ENCODE peak calls at places on chromosomes 5 and 9, in eight cellular contexts. One of them, this sample, is unnamed. For H3K36me3, the result is how much of the 10 kb centered on the place peaks cover.

GRCh38 chr9:128162215-128163026 is 2.4 kb downstream of the BBLN start:
- DNase-seq in transverse colon: no peak
- DNase-seq in heart left ventricle: peak
- DNase-seq in ascending aorta: peak
- DNase-seq in CD8-positive, alpha-beta memory T cell: no peak
- DNase-seq in kidney: peak
- DNase-seq in mesenchymal stem cell: no peak
- DNase-seq in fibroblast of lung: peak
- DNase-seq in this sample: no peak

GRCh38 chr5:141711687-141712086 is 29.7 kb upstream of the ARAP3 start:
- DNase-seq in CD8-positive, alpha-beta memory T cell: no peak
- DNase-seq in mesenchymal stem cell: no peak
- DNase-seq in heart left ventricle: no peak
- DNase-seq in kidney: no peak
- DNase-seq in fibroblast of lung: no peak
- DNase-seq in transverse colon: no peak
- DNase-seq in ascending aorta: no peak
- DNase-seq in this sample: no peak

GRCh38 chr9:18061856-18062255 is 412.1 kb upstream of the ADAMTSL1 start:
- DNase-seq in heart left ventricle: no peak
- DNase-seq in transverse colon: no peak
- DNase-seq in CD8-positive, alpha-beta memory T cell: no peak
- DNase-seq in kidney: no peak
- DNase-seq in fibroblast of lung: no peak
- DNase-seq in mesenchymal stem cell: no peak
- DNase-seq in ascending aorta: no peak
- DNase-seq in this sample: no peak

GRCh38 chr5:152638996-152639552 is 234.0 kb upstream of the NMUR2 start:
- DNase-seq in mesenchymal stem cell: no peak
- DNase-seq in CD8-positive, alpha-beta memory T cell: no peak
- DNase-seq in heart left ventricle: no peak
- DNase-seq in kidney: no peak
- DNase-seq in transverse colon: no peak
- DNase-seq in fibroblast of lung: no peak
- DNase-seq in ascending aorta: no peak
- DNase-seq in this sample: no peak

GRCh38 chr9:91120200-91120599 is 241.5 kb downstream of the AUH start:
- DNase-seq in fibroblast of lung: no peak
- DNase-seq in ascending aorta: no peak
- DNase-seq in kidney: no peak
- DNase-seq in transverse colon: no peak
- DNase-seq in heart left ventricle: no peak
- DNase-seq in mesenchymal stem cell: no peak
- DNase-seq in CD8-positive, alpha-beta memory T cell: no peak
- DNase-seq in this sample: no peak

GRCh38 chr9:108103294-108103693 is 613.7 kb upstream of the KLF4 start:
- DNase-seq in mesenchymal stem cell: peak
- DNase-seq in ascending aorta: no peak
- DNase-seq in fibroblast of lung: peak
- DNase-seq in CD8-positive, alpha-beta memory T cell: no peak
- DNase-seq in transverse colon: no peak
- DNase-seq in kidney: no peak
- DNase-seq in heart left ventricle: no peak
- DNase-seq in this sample: no peak

GRCh38 chr9:69198526-69199250 is 24.6 kb downstream of the TJP2 start:
- DNase-seq in ascending aorta: no peak
- DNase-seq in kidney: no peak
- DNase-seq in mesenchymal stem cell: no peak
- DNase-seq in heart left ventricle: no peak
- DNase-seq in CD8-positive, alpha-beta memory T cell: no peak
- DNase-seq in transverse colon: no peak
- DNase-seq in fibroblast of lung: no peak
- DNase-seq in this sample: no peak

GRCh38 chr5:147558826-147559225 is 49.0 kb upstream of the DPYSL3 start:
- DNase-seq in CD8-positive, alpha-beta memory T cell: no peak
- DNase-seq in transverse colon: peak
- DNase-seq in heart left ventricle: no peak
- DNase-seq in kidney: no peak
- DNase-seq in mesenchymal stem cell: peak
- DNase-seq in fibroblast of lung: peak
- DNase-seq in ascending aorta: no peak
- DNase-seq in this sample: no peak

GRCh38 chr5:148372883-148373282 is 10.9 kb upstream of the FBXO38 start:
- DNase-seq in transverse colon: no peak
- DNase-seq in fibroblast of lung: peak
- DNase-seq in kidney: no peak
- DNase-seq in mesenchymal stem cell: no peak
- DNase-seq in ascending aorta: no peak
- DNase-seq in heart left ventricle: no peak
- DNase-seq in CD8-positive, alpha-beta memory T cell: no peak
- DNase-seq in this sample: no peak

GRCh38 chr5:44002381-44002901 is 386.8 kb downstream of the FGF10 start:
- DNase-seq in CD8-positive, alpha-beta memory T cell: no peak
- DNase-seq in heart left ventricle: no peak
- DNase-seq in transverse colon: no peak
- DNase-seq in ascending aorta: no peak
- DNase-seq in kidney: no peak
- DNase-seq in mesenchymal stem cell: peak
- DNase-seq in fibroblast of lung: no peak
- DNase-seq in this sample: no peak

GRCh38 chr9:70609542-70610286 is 195.3 kb upstream of the KLF9 start:
- DNase-seq in ascending aorta: no peak
- DNase-seq in kidney: no peak
- DNase-seq in transverse colon: peak
- DNase-seq in mesenchymal stem cell: peak
- DNase-seq in fibroblast of lung: peak
- DNase-seq in heart left ventricle: no peak
- DNase-seq in CD8-positive, alpha-beta memory T cell: no peak
- DNase-seq in this sample: no peak

GRCh38 chr5:107026098-107026497 is 644.6 kb downstream of the EFNA5 start:
- DNase-seq in mesenchymal stem cell: no peak
- DNase-seq in transverse colon: no peak
- DNase-seq in heart left ventricle: no peak
- DNase-seq in CD8-positive, alpha-beta memory T cell: no peak
- DNase-seq in kidney: no peak
- DNase-seq in fibroblast of lung: peak
- DNase-seq in ascending aorta: no peak
- DNase-seq in this sample: no peak

GRCh38 chr9:79477955-79478751 is 93.6 kb upstream of the TLE4 start:
- DNase-seq in kidney: no peak
- DNase-seq in CD8-positive, alpha-beta memory T cell: peak
- DNase-seq in heart left ventricle: no peak
- DNase-seq in mesenchymal stem cell: peak
- DNase-seq in transverse colon: peak
- DNase-seq in ascending aorta: no peak
- DNase-seq in fibroblast of lung: peak
- DNase-seq in this sample: no peak

GRCh38 chr5:74227081-74227480 is 413.4 kb downstream of the ENC1 start:
- DNase-seq in CD8-positive, alpha-beta memory T cell: no peak
- DNase-seq in kidney: no peak
- DNase-seq in mesenchymal stem cell: no peak
- DNase-seq in ascending aorta: no peak
- DNase-seq in heart left ventricle: no peak
- DNase-seq in transverse colon: no peak
- DNase-seq in fibroblast of lung: no peak
- DNase-seq in this sample: no peak

DNA sequence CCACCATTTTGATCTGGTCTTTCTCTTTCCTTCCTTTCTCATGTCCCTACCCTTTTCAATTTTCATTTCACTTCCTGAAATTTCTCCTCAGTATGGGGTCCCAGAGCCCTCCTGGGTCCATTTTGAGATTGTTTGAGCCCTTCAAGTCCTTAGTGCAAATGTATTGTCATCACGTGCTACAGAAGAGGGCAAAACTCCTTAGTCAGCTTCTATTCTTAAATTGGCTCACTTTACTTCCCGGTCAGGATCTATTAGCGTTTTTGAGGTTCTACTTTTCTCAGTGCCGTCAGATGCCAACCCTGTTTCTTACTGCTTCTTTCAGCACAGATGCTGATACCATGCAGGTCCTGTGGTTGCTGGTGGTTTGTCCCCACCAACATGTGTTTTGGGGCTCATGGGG is 5.9 kb downstream of the ATG12 start:
- DNase-seq in mesenchymal stem cell: no peak
- DNase-seq in CD8-positive, alpha-beta memory T cell: no peak
- DNase-seq in fibroblast of lung: no peak
- DNase-seq in transverse colon: no peak
- DNase-seq in ascending aorta: no peak
- DNase-seq in heart left ventricle: no peak
- DNase-seq in kidney: no peak
- DNase-seq in this sample: no peak
- H3K36me3 ChIP-seq in mesenchymal stem cell: under half
- H3K36me3 ChIP-seq in CD8-positive, alpha-beta memory T cell: under half
- H3K36me3 ChIP-seq in fibroblast of lung: under half
- H3K36me3 ChIP-seq in transverse colon: under half
- H3K36me3 ChIP-seq in ascending aorta: half or more
- H3K36me3 ChIP-seq in heart left ventricle: under half
- H3K36me3 ChIP-seq in kidney: under half
- H3K36me3 ChIP-seq in this sample: under half

GRCh38 chr5:65612298-65612907 is 11.7 kb downstream of the TRIM23 start:
- DNase-seq in mesenchymal stem cell: no peak
- DNase-seq in transverse colon: no peak
- DNase-seq in heart left ventricle: no peak
- DNase-seq in CD8-positive, alpha-beta memory T cell: no peak
- DNase-seq in ascending aorta: no peak
- DNase-seq in fibroblast of lung: no peak
- DNase-seq in kidney: no peak
- DNase-seq in this sample: no peak

DNA sequence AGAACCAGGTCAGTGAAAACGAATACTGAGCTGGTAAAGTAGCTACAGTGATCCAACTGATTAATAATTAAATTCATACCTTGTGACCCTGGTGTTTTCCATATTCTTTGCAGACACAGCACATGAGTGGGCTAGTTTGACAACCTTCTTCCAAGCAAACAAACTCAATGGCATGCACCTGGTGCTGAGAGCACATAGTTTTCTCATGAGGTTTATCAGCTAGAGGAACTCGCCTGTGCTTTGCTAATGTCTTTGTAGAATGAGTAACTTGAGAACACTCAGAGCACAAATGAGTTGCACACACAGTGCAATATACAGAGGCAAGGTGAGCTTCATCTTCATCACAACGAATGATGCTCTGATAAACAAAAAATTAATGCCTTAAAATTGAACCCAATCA is 12.6 kb downstream of the TRIM23 start:
- DNase-seq in heart left ventricle: no peak
- DNase-seq in mesenchymal stem cell: no peak
- DNase-seq in fibroblast of lung: peak
- DNase-seq in kidney: no peak
- DNase-seq in transverse colon: no peak
- DNase-seq in ascending aorta: no peak
- DNase-seq in CD8-positive, alpha-beta memory T cell: no peak
- DNase-seq in this sample: peak
- H3K36me3 ChIP-seq in heart left ventricle: half or more
- H3K36me3 ChIP-seq in mesenchymal stem cell: under half
- H3K36me3 ChIP-seq in fibroblast of lung: under half
- H3K36me3 ChIP-seq in kidney: under half
- H3K36me3 ChIP-seq in transverse colon: half or more
- H3K36me3 ChIP-seq in ascending aorta: half or more
- H3K36me3 ChIP-seq in CD8-positive, alpha-beta memory T cell: under half
- H3K36me3 ChIP-seq in this sample: under half

DNA sequence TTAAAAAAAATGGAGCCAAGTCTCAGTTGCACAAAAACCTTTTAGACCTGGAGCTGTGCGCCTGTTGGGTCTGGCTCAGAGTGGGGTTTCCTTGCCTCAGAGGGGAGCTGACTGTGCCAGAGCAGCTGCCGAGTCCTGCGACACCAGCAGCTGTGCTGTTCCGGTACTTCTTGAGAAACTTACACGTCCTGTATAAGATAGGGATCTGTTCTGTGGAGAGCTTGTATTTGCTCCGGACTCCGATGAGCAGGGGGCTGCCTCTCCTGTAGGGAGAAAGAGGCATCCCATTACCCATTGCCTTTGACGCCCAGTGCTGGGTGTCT is 28.5 kb downstream of the GFPT2 start:
- DNase-seq in CD8-positive, alpha-beta memory T cell: no peak
- DNase-seq in fibroblast of lung: no peak
- DNase-seq in ascending aorta: no peak
- DNase-seq in transverse colon: no peak
- DNase-seq in mesenchymal stem cell: no peak
- DNase-seq in heart left ventricle: no peak
- DNase-seq in kidney: peak
- DNase-seq in this sample: no peak
- H3K36me3 ChIP-seq in CD8-positive, alpha-beta memory T cell: under half
- H3K36me3 ChIP-seq in fibroblast of lung: under half
- H3K36me3 ChIP-seq in ascending aorta: under half
- H3K36me3 ChIP-seq in transverse colon: under half
- H3K36me3 ChIP-seq in mesenchymal stem cell: under half
- H3K36me3 ChIP-seq in heart left ventricle: under half
- H3K36me3 ChIP-seq in kidney: under half
- H3K36me3 ChIP-seq in this sample: under half

GRCh38 chr9:81548911-81549310 is 140.4 kb downstream of the TLE1 start:
- DNase-seq in CD8-positive, alpha-beta memory T cell: no peak
- DNase-seq in ascending aorta: no peak
- DNase-seq in fibroblast of lung: no peak
- DNase-seq in mesenchymal stem cell: no peak
- DNase-seq in transverse colon: no peak
- DNase-seq in heart left ventricle: no peak
- DNase-seq in kidney: no peak
- DNase-seq in this sample: no peak

GRCh38 chr9:81550207-81550583 is 139.2 kb downstream of the TLE1 start:
- DNase-seq in ascending aorta: no peak
- DNase-seq in transverse colon: no peak
- DNase-seq in kidney: no peak
- DNase-seq in CD8-positive, alpha-beta memory T cell: no peak
- DNase-seq in fibroblast of lung: no peak
- DNase-seq in heart left ventricle: no peak
- DNase-seq in mesenchymal stem cell: no peak
- DNase-seq in this sample: no peak

GRCh38 chr9:81546498-81546897 is 142.8 kb downstream of the TLE1 start:
- DNase-seq in kidney: no peak
- DNase-seq in ascending aorta: no peak
- DNase-seq in transverse colon: no peak
- DNase-seq in mesenchymal stem cell: no peak
- DNase-seq in CD8-positive, alpha-beta memory T cell: no peak
- DNase-seq in heart left ventricle: no peak
- DNase-seq in fibroblast of lung: no peak
- DNase-seq in this sample: no peak

GRCh38 chr9:81552571-81552970 is 136.8 kb downstream of the TLE1 start:
- DNase-seq in CD8-positive, alpha-beta memory T cell: no peak
- DNase-seq in kidney: no peak
- DNase-seq in transverse colon: no peak
- DNase-seq in ascending aorta: no peak
- DNase-seq in mesenchymal stem cell: no peak
- DNase-seq in heart left ventricle: no peak
- DNase-seq in fibroblast of lung: no peak
- DNase-seq in this sample: no peak

DNA sequence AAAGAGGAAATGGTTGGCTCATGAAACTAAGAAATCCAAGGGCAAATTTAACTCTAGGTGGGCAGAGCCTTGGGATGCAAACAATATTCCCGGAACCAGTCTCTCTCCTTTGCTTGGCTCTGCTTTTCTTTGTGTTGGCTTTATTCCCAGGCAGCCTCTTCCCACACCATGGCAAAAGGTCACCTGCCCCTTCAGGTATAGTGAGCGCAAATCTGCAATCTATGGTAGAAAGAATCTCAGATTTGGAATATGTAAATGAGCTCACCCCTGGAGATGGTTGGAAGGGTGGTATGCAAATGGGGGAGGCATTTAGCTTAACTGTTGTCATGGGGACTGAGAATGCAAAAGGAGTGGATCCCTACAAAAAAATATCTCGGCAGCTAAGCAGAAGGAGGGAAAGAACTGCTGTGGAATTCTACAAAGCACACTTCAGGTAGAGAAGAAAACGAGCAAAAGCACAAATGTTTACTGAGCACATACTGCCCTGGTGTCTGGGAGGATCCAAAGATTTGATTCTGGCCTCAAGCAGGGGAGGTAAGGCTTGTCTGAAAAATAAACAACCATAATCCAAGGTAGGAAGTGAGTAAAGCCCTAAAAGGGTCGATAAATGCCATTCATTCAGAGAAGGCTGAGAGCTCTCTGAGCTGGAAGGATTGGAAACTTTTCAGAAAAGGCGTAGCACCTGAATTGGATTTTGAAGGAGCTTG is 139.7 kb downstream of the TLE1 start:
- DNase-seq in ascending aorta: no peak
- DNase-seq in heart left ventricle: no peak
- DNase-seq in CD8-positive, alpha-beta memory T cell: no peak
- DNase-seq in mesenchymal stem cell: no peak
- DNase-seq in kidney: no peak
- DNase-seq in fibroblast of lung: no peak
- DNase-seq in transverse colon: no peak
- DNase-seq in this sample: no peak
- H3K36me3 ChIP-seq in ascending aorta: under half
- H3K36me3 ChIP-seq in heart left ventricle: under half
- H3K36me3 ChIP-seq in CD8-positive, alpha-beta memory T cell: under half
- H3K36me3 ChIP-seq in mesenchymal stem cell: under half
- H3K36me3 ChIP-seq in kidney: under half
- H3K36me3 ChIP-seq in fibroblast of lung: under half
- H3K36me3 ChIP-seq in transverse colon: under half
- H3K36me3 ChIP-seq in this sample: under half